ENCODE peak calls at places on chromosomes 3 and 15, in four cellular contexts. A is GM12891, U is GM12878, Z is K562. N is an unnamed sample.

GRCh38 chr3:42497009-42497731 is 5.3 kb upstream of the VIPR1 start:
- DNase-seq in U (no peak), Z (no peak), A (no peak), N (no peak)

GRCh38 chr15:34754674-34755418 is at the start of gene GJD2:
- DNase-seq in A (peak), U (no peak), Z (peak), N (no peak)

GRCh38 chr3:64176461-64176996 is 48.7 kb downstream of the PRICKLE2 start:
- DNase-seq in Z (no peak), A (no peak), U (peak), N (no peak)

GRCh38 chr3:8491750-8492149 is 9.9 kb upstream of the LMCD1 start:
- DNase-seq in U (no peak), Z (no peak), A (no peak), N (no peak)

GRCh38 chr3:109806929-109807328 is 469.6 kb upstream of the DPPA4 start:
- DNase-seq in Z (peak), U (no peak), A (no peak), N (peak)

GRCh38 chr15:67127925-67128324 is 62.5 kb downstream of the SMAD3 start:
- DNase-seq in U (no peak), Z (no peak), A (no peak), N (no peak)

GRCh38 chr15:52786436-52787122 is 3.6 kb downstream of the ONECUT1 start:
- DNase-seq in U (no peak), Z (no peak), A (no peak), N (no peak)

GRCh38 chr3:160376681-160377080 is 22.3 kb downstream of the IFT80 start:
- DNase-seq in U (no peak), Z (no peak), A (no peak), N (no peak)

GRCh38 chr3:170258105-170258487 is 35.9 kb downstream of the PRKCI start:
- DNase-seq in A (no peak), U (no peak), Z (no peak), N (no peak)

DNA sequence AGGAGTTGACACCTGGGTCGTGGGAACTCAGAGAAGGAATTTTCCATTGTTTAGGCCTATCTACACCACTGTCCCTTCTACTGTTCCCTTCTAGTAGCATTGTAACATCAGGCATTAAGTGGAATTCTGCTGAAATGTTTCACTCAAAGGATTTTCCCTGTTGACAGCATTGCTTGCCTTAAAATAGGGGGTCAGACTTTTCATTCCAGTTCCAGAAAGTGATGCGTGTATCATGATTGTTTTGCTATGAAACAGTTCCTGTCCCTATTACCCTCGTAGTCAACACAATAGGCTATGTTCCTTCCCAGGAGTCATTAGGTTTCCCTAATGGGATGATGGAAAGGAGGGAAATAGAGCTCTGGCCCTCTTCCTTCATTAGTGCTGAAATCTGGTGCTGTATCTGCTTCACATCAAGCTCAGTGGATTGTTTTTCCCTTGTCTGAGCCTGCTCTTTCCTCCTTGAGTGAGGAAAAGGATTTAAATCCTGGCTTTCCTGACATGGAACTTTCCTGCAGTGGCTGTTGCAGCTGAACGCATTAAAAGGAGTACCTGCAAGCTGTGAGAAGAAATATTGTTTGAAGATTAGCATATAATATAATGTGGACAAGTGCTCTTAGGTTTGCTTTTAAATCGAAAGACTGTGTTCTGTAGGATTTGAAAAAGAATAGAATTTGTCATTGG is 195.9 kb downstream of the KLHL25 start:
- DNase-seq in Z (no peak), A (no peak), U (no peak), N (no peak)
- TF ChIP-seq POLR2AphosphoS5 in Z (no peak), A (no peak), U (no peak), N (no peak)

GRCh38 chr3:128784228-128784627 is 58.2 kb downstream of the RAB7A start:
- DNase-seq in A (no peak), U (no peak), Z (peak), N (peak)
- TF ChIP-seq SPI1 in A (no peak), U (no peak), Z (no peak), N (no peak)

GRCh38 chr3:47419083-47420043 is 38.5 kb downstream of the PTPN23 start:
- DNase-seq in U (no peak), Z (no peak), A (no peak), N (no peak)
- TF ChIP-seq POLR2AphosphoS5 in U (no peak), Z (no peak), A (peak), N (no peak)

GRCh38 chr15:93694038-93694437 is 537.3 kb upstream of the MCTP2 start:
- DNase-seq in A (no peak), U (no peak), Z (no peak), N (no peak)
- TF ChIP-seq SPI1 in A (no peak), U (no peak), Z (no peak), N (no peak)

GRCh38 chr3:134216206-134216764 is 34.4 kb downstream of the RYK start:
- DNase-seq in Z (no peak), A (no peak), U (no peak), N (no peak)
- TF ChIP-seq POLR2AphosphoS5 in Z (no peak), A (no peak), U (no peak), N (no peak)